ENCODE peak calls at places on chromosome 15, in seven cellular contexts. V is stomach, R is IMR-90, O is breast epithelium, G is testis, W is body of pancreas, M is transverse colon. F is an unnamed sample. For H3K27me3, the result is how much of the 10 kb centered on the place peaks cover.

GRCh38 chr15:92634046-92634445 is 21.5 kb downstream of the FAM174B start:
- DNase-seq in V (no peak), M (no peak), G (no peak), W (no peak), O (peak), R (no peak), F (no peak)

GRCh38 chr15:26974120-26974780 is 3.3 kb downstream of the GABRG3 start:
- DNase-seq in V (no peak), R (peak), M (no peak), O (no peak), G (no peak), W (no peak), F (no peak)

GRCh38 chr15:100291106-100291505 is 50.7 kb downstream of the ADAMTS17 start:
- DNase-seq in G (no peak), R (no peak), O (no peak), M (no peak), W (no peak), V (no peak), F (no peak)

GRCh38 chr15:26087395-26087794 is 224.3 kb upstream of the ATP10A start:
- DNase-seq in V (no peak), G (no peak), O (no peak), W (no peak), R (peak), M (no peak), F (no peak)

GRCh38 chr15:34360298-34360697 is 6.7 kb downstream of the LPCAT4 start:
- DNase-seq in V (no peak), O (no peak), R (no peak), W (no peak), G (no peak), M (no peak), F (no peak)

GRCh38 chr15:43911235-43911661 is 84.4 kb downstream of the WDR76 start:
- DNase-seq in O (peak), G (peak), V (no peak), M (no peak), W (no peak), R (peak), F (peak)

GRCh38 chr15:30882861-30883433 is 20.8 kb upstream of the FAN1 start:
- DNase-seq in W (no peak), M (no peak), G (no peak), V (no peak), R (no peak), O (no peak), F (no peak)

GRCh38 chr15:57510647-57511046 is 81.1 kb upstream of the MYZAP start:
- DNase-seq in R (peak), G (no peak), V (peak), W (peak), M (no peak), O (peak), F (peak)

GRCh38 chr15:27850961-27851636 is 248.0 kb downstream of the OCA2 start:
- DNase-seq in M (no peak), W (no peak), G (no peak), O (no peak), V (peak), R (no peak), F (no peak)

GRCh38 chr15:80405554-80405850 is 1.3 kb downstream of the ARNT2 start:
- DNase-seq in M (no peak), G (no peak), R (no peak), V (no peak), O (no peak), W (no peak), F (no peak)

GRCh38 chr15:83653639-83654378 is at the start of gene ADAMTSL3:
- DNase-seq in M (peak), V (peak), W (peak), O (peak), G (peak), R (no peak), F (peak)

GRCh38 chr15:61383421-61383820 is 154.3 kb upstream of the RORA start:
- DNase-seq in W (no peak), O (no peak), V (no peak), R (peak), M (no peak), G (no peak), F (no peak)

GRCh38 chr15:42332331-42332730 is 27.0 kb upstream of the CAPN3 start:
- DNase-seq in G (no peak), V (no peak), W (no peak), M (no peak), O (no peak), R (peak), F (no peak)

GRCh38 chr15:62445244-62445643 is 280.2 kb upstream of the C2CD4B start:
- DNase-seq in M (no peak), W (no peak), V (no peak), R (peak), G (no peak), O (no peak), F (no peak)

GRCh38 chr15:74573987-74574386 is 33.0 kb downstream of the ARID3B start:
- DNase-seq in R (peak), V (no peak), G (no peak), O (no peak), W (no peak), M (no peak), F (no peak)

GRCh38 chr15:45165536-45165935 is 22.2 kb downstream of the SHF start:
- DNase-seq in V (no peak), R (no peak), G (no peak), O (no peak), W (no peak), M (no peak), F (no peak)

GRCh38 chr15:78084359-78084750 is 6.8 kb upstream of the TBC1D2B start:
- DNase-seq in W (no peak), V (no peak), G (no peak), R (no peak), M (peak), O (no peak), F (no peak)

GRCh38 chr15:79458491-79458890 is 26.4 kb downstream of the MINAR1 start:
- DNase-seq in O (no peak), W (no peak), V (no peak), G (no peak), R (no peak), M (no peak), F (no peak)

DNA sequence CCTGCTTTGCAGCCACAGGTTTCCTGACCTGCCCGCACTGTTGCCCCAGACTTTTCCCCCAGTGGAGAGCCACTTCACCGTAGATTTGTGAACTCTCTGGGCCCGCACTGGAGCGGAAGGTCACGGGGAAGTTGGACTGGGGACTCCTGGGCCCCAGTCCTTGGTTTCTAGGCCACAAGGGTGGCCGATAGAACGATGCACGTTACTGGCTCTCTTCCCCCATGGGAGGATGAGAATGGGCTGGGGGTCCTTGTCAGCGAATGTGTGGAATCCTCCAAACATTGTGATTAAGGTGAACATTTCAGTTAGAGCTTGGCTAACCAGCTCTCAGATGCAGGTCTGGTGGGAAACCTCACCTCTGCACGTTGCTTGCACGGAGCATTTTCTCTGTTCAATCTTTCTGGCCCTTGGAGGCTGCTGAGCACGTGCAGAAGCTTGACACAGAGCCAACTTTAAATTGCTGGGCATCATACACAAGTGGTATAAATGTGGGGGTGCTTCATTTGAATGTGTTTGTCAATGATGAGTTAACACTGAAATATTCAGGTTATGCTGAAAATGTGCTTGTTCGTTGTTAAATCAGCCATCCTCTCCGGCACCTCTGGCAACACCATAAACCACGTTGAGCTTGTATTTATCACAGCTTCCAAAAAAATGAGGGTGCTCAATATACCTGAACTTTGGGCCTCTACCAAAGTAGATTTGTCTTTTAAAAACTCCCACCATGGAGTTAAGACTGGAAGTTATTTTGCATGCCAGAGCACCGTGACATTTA is 976 bp downstream of the DIS3L start:
- DNase-seq in V (no peak), G (peak), O (no peak), M (peak), W (peak), R (peak), F (peak)
- TF ChIP-seq POLR2A in V (no peak), G (no peak), O (no peak), M (peak), W (peak), R (no peak), F (no peak)

DNA sequence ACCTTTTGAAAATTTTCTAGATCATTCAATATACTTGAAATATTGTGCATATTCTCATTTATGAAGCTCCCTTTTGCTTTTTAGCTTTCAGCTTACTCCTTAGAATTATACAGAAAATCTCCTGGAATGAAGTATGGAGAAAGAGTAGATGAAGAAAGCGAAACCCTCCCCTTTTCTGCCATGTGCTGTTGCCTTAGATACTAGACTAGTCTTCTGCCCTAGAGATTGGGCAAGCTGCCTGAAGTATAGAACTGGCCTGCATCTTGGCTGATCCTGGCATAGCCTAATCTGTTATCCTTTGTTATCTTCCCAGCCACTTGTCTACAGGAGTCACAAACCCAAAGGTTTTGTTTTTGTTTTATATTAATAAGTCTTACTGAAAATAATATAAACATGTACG is 138.8 kb downstream of the RBPMS2 start:
- DNase-seq in R (no peak), O (no peak), M (no peak), W (no peak), V (no peak), G (no peak), F (no peak)
- H3K27me3 ChIP-seq in R (under half), O (under half), M (under half), W (under half), V (under half), G (under half), F (under half)

DNA sequence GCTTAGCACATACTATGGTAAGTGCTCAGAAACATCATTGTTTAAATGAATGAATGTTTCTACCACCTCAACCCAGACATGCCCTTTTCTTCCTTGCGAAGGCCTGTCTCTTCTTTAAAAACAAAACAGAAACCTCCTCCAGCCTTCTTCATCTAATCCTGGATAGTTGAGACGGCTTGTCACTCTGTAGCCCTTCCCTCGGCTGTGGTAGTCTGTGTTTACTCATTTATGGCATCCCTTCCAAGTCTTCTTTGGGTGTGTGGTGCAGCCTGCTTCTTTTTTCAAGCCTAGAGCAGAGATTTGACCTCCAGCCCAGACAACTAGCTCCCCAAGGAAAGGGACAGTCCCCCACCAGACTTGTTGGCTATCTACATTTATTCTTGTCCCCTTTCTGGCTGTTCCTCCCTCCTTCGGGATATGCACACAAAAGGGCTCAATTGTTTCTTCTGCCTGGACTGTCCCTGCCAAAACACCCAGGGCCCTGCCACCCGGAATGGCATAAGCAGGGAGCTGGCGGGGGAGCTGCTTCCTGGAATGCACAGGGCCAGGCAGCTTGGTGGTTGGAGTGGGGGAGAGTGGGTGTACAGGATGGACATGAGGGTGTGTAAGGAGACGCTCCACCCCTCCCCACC is 67.8 kb downstream of the ITGA11 start:
- DNase-seq in W (no peak), R (peak), G (peak), M (no peak), O (peak), V (no peak), F (peak)
- TF ChIP-seq POLR2A in W (no peak), R (no peak), G (no peak), M (no peak), O (no peak), V (no peak), F (no peak)

GRCh38 chr15:98635848-98636247 is 12.5 kb upstream of the IGF1R start:
- DNase-seq in W (no peak), V (no peak), M (no peak), R (no peak), O (no peak), G (no peak), F (no peak)
- H3K27me3 ChIP-seq in W (under half), V (under half), M (under half), R (under half), O (under half), G (under half), F (under half)

F was measured in thyroid gland.